ENCODE peak calls at places on chromosomes 12 and 14, in four cellular contexts. One of them, this sample, is unnamed.

GRCh38 chr12:23561536-23561935 is 387.9 kb downstream of the SOX5 start:
- DNase-seq in A549: no peak
- DNase-seq in heart left ventricle: no peak
- DNase-seq in transverse colon: no peak
- DNase-seq in this sample: no peak

GRCh38 chr12:127268121-127268520 is 998.8 kb upstream of the TMEM132C start:
- DNase-seq in transverse colon: no peak
- DNase-seq in heart left ventricle: no peak
- DNase-seq in A549: no peak
- DNase-seq in this sample: no peak

GRCh38 chr14:52033131-52033642 is 35.7 kb downstream of the NID2 start:
- DNase-seq in A549: no peak
- DNase-seq in transverse colon: no peak
- DNase-seq in heart left ventricle: no peak
- DNase-seq in this sample: no peak

GRCh38 chr12:16347391-16348298 is at the start of gene MGST1:
- DNase-seq in transverse colon: peak
- DNase-seq in A549: peak
- DNase-seq in heart left ventricle: peak
- DNase-seq in this sample: no peak

GRCh38 chr14:100901391-100902183 is 1.9 kb downstream of the RTL1 start:
- DNase-seq in A549: no peak
- DNase-seq in heart left ventricle: no peak
- DNase-seq in transverse colon: no peak
- DNase-seq in this sample: no peak

GRCh38 chr12:121796855-121797751 is 3.6 kb upstream of the RHOF start:
- DNase-seq in heart left ventricle: peak
- DNase-seq in transverse colon: peak
- DNase-seq in A549: peak
- DNase-seq in this sample: peak

GRCh38 chr14:69040343-69040742 is 61.2 kb upstream of the ACTN1 start:
- DNase-seq in heart left ventricle: no peak
- DNase-seq in transverse colon: no peak
- DNase-seq in A549: no peak
- DNase-seq in this sample: no peak

GRCh38 chr14:82806426-82806825 is 1272.8 kb upstream of the SEL1L start:
- DNase-seq in heart left ventricle: no peak
- DNase-seq in A549: no peak
- DNase-seq in transverse colon: no peak
- DNase-seq in this sample: no peak

GRCh38 chr14:106691601-106692291 is 1165.4 kb downstream of the TMEM121 start:
- DNase-seq in A549: no peak
- DNase-seq in heart left ventricle: peak
- DNase-seq in transverse colon: peak
- DNase-seq in this sample: no peak

GRCh38 chr14:88352299-88353097 is 29.4 kb upstream of the KCNK10 start:
- DNase-seq in transverse colon: no peak
- DNase-seq in heart left ventricle: no peak
- DNase-seq in A549: no peak
- DNase-seq in this sample: no peak

GRCh38 chr14:68569970-68570409 is 222.9 kb downstream of the ZFP36L1 start:
- DNase-seq in heart left ventricle: no peak
- DNase-seq in transverse colon: no peak
- DNase-seq in A549: no peak
- DNase-seq in this sample: no peak

GRCh38 chr12:76422878-76423438 is 74.7 kb upstream of the BBS10 start:
- DNase-seq in A549: no peak
- DNase-seq in heart left ventricle: no peak
- DNase-seq in transverse colon: no peak
- DNase-seq in this sample: no peak

GRCh38 chr12:124713436-124714082 is 146.1 kb upstream of the NCOR2 start:
- DNase-seq in transverse colon: no peak
- DNase-seq in heart left ventricle: peak
- DNase-seq in A549: no peak
- DNase-seq in this sample: no peak

GRCh38 chr14:50714452-50715073 is 46.5 kb upstream of the SAV1 start:
- DNase-seq in A549: no peak
- DNase-seq in transverse colon: no peak
- DNase-seq in heart left ventricle: no peak
- DNase-seq in this sample: no peak

GRCh38 chr12:53287741-53288216 is 7.6 kb upstream of the PFDN5 start:
- DNase-seq in heart left ventricle: peak
- DNase-seq in A549: peak
- DNase-seq in transverse colon: peak
- DNase-seq in this sample: no peak

GRCh38 chr14:104509673-104510072 is 69.9 kb upstream of the C14orf180 start:
- DNase-seq in A549: no peak
- DNase-seq in heart left ventricle: no peak
- DNase-seq in transverse colon: no peak
- DNase-seq in this sample: no peak

GRCh38 chr14:61653507-61653906 is 41.8 kb upstream of the HIF1A start:
- DNase-seq in transverse colon: no peak
- DNase-seq in A549: no peak
- DNase-seq in heart left ventricle: peak
- DNase-seq in this sample: no peak

GRCh38 chr14:91228112-91229004 is 16.1 kb downstream of the GPR68 start:
- DNase-seq in transverse colon: no peak
- DNase-seq in heart left ventricle: no peak
- DNase-seq in A549: no peak
- DNase-seq in this sample: no peak

GRCh38 chr12:104680070-104680469 is 223.3 kb downstream of the CHST11 start:
- DNase-seq in A549: no peak
- DNase-seq in transverse colon: no peak
- DNase-seq in heart left ventricle: no peak
- DNase-seq in this sample: no peak

GRCh38 chr14:105148604-105149145 is 19.9 kb downstream of the JAG2 start:
- DNase-seq in A549: no peak
- DNase-seq in transverse colon: no peak
- DNase-seq in heart left ventricle: peak
- DNase-seq in this sample: no peak

GRCh38 chr14:61575751-61576150 is 119.6 kb upstream of the HIF1A start:
- DNase-seq in transverse colon: no peak
- DNase-seq in heart left ventricle: no peak
- DNase-seq in A549: no peak
- DNase-seq in this sample: no peak

GRCh38 chr12:108713471-108713870 is 17.8 kb downstream of the CORO1C start:
- DNase-seq in heart left ventricle: no peak
- DNase-seq in A549: no peak
- DNase-seq in transverse colon: no peak
- DNase-seq in this sample: no peak

DNA sequence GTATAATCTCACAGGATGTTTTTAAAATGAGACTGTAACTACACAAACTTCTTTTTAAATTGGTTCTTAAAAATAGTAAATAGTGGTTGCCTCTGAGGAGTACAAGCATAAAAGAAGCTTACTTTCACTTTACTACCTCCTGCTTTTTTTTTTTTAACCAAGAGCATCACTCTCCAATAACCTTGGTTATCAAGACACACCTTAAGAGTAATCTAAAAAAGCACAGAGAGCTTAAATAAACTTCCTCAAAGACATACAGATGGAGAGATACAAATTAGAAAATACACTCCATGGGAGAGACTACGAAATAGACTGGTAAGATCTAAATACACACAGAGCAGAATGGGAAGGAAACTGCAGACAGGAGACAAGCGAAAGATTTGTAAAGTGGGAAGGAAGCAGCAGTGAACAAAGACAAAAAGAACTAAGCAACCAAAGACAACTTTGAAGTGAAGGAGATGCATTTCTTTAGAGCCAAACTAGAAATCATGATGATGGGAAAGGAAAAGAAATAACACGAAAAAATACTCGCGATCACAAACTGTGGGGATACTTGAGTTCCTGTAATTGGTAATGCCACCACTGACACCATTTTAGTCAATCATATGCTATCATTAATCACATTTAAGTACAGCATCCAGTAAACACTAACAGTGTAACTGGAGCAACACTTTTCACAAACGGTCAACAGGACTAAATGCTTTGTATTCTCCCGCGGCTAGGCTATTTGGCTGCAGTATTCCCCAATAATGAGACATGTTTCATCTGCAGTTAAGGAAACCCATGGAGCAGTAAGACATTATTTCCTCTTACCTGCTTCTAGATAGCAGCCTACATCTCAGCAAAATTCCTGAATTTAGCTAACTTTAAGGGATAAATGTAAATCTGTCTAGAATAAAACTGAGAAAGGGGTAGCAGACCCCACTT is 8.2 kb downstream of the SINHCAF start:
- DNase-seq in transverse colon: no peak
- DNase-seq in heart left ventricle: no peak
- DNase-seq in A549: no peak
- DNase-seq in this sample: no peak
- H3K4me3 ChIP-seq in transverse colon: peak
- H3K4me3 ChIP-seq in heart left ventricle: peak
- H3K4me3 ChIP-seq in A549: peak
- H3K4me3 ChIP-seq in this sample: peak

GRCh38 chr14:65751510-65751909 is 339.0 kb downstream of the FUT8 start:
- DNase-seq in A549: no peak
- DNase-seq in heart left ventricle: no peak
- DNase-seq in transverse colon: no peak
- DNase-seq in this sample: no peak
- TF ChIP-seq CTCF in A549: no peak
- TF ChIP-seq CTCF in heart left ventricle: no peak
- TF ChIP-seq CTCF in transverse colon: no peak
- TF ChIP-seq CTCF in this sample: no peak

DNA sequence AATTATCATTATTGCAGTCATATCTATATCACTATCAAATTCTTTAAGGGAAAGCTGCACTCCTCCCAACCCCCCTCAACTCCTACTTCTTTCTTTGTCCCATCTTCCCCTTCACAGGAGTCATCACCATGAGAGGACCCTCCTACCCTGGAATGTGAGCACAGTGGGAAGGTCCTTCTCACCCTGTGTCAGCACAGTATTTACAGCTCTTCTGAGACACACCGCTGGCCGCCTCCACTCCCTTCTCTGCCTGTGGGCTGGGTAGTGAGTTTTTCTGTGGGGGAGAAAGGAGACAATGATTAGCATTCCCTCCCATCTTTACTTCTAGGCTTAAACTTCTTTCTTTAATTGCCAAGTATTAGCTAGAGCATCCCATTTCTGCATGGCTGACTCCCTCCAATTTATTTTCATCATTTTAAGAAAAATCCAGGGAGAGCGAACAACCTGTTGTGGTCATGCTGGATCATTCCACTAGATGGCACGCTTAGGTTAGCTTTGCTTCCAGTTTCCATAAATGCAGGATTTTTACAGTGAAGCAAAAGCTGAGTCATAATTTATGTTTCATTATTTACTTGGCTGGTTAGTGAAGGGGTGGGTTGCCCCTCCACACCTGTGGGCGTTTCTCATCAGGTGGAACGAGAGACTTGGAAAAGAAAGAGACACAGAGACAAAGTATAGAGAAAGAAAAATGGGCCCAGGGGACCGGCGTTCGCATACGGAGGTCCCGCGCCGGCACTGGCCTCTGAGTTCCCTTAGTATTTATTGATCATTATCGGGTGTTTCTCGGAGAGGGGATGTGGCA is 188.5 kb downstream of the ALX1 start:
- DNase-seq in A549: peak
- DNase-seq in heart left ventricle: peak
- DNase-seq in transverse colon: peak
- DNase-seq in this sample: no peak
- H3K27ac ChIP-seq in A549: peak
- H3K27ac ChIP-seq in heart left ventricle: no peak
- H3K27ac ChIP-seq in transverse colon: no peak
- H3K27ac ChIP-seq in this sample: no peak

DNA sequence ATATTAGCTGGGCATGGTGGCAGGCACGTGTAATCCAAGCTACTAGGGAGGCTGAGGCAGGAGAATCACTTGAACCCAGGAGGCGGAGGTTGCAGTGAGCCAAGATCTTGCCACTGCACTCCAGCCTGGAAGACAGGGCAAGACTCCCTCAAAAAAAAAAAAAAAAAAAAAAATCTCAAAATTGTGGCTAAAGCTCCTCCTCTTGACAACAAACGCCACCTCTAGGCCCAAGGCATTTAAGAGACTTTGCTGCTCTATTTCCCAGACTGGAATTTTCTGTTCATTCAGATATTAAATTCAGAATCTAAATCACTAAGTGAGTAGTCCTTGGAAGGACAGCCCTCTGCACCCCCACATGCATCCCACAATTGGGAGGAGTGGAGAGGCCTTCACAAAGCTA is 1.4 kb downstream of the ZFYVE1 start:
- DNase-seq in A549: no peak
- DNase-seq in transverse colon: no peak
- DNase-seq in heart left ventricle: no peak
- DNase-seq in this sample: no peak
- H3K4me3 ChIP-seq in A549: no peak
- H3K4me3 ChIP-seq in transverse colon: no peak
- H3K4me3 ChIP-seq in heart left ventricle: peak
- H3K4me3 ChIP-seq in this sample: peak

DNA sequence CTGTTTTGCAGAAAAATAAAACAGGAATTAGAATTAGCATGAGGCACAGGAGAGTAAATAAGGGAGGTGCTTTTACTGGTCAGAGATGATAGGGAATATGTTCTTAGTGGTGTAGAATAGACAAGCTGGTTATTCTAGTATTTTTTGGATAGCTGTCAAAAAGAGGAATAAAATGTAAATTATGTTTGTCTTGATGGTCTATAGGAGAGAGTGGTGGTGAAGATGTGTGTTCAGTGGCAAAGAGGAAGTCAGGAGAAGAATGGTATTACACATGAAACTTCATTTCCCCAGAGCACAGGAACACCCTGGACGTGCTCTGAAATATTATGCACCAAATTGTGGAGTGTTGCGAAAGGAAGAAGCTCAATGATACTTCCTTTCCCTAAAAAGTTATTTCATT is 27.8 kb downstream of the MUCL1 start:
- DNase-seq in transverse colon: no peak
- DNase-seq in heart left ventricle: no peak
- DNase-seq in A549: no peak
- DNase-seq in this sample: no peak
- TF ChIP-seq CTCF in transverse colon: no peak
- TF ChIP-seq CTCF in heart left ventricle: no peak
- TF ChIP-seq CTCF in A549: no peak
- TF ChIP-seq CTCF in this sample: no peak